ENCODE peak calls at places on chromosomes 1 and 21, in five cellular contexts. F is stomach, E is ovary, D is heart left ventricle, S is heart right ventricle. H is an unnamed sample.

GRCh38 chr1:237018896-237019295 is 14.7 kb upstream of the MT1HL1 start:
- DNase-seq in F (no peak), E (no peak), D (no peak), S (no peak), H (no peak)

GRCh38 chr1:25774921-25775774 is 24.8 kb upstream of the SELENON start:
- DNase-seq in F (no peak), E (no peak), D (no peak), S (no peak), H (no peak)

GRCh38 chr1:183052861-183053260 is 29.6 kb downstream of the LAMC1 start:
- DNase-seq in F (no peak), E (no peak), D (no peak), S (no peak), H (no peak)

GRCh38 chr1:27350673-27351540 is 9.1 kb downstream of the SYTL1 start:
- DNase-seq in F (no peak), E (peak; percentile 45), D (no peak), S (peak; percentile 70), H (peak; percentile 65)

GRCh38 chr1:204624631-204625216 is 60.8 kb downstream of the LRRN2 start:
- DNase-seq in F (no peak), E (no peak), D (no peak), S (no peak), H (no peak)

GRCh38 chr1:184427722-184428121 is 40.9 kb downstream of the C1orf21 start:
- DNase-seq in F (no peak), E (no peak), D (no peak), S (no peak), H (peak; percentile 9)

GRCh38 chr1:201461193-201461657 is 7.8 kb downstream of the PHLDA3 start:
- DNase-seq in F (peak; percentile 61), E (no peak), D (no peak), S (no peak), H (peak; percentile 57)

GRCh38 chr21:26177741-26178452 is 7.3 kb upstream of the APP start:
- DNase-seq in F (no peak), E (no peak), D (no peak), S (no peak), H (no peak)

GRCh38 chr1:204419064-204419403 is 7.4 kb upstream of the PPP1R15B start:
- DNase-seq in F (no peak), E (no peak), D (no peak), S (no peak), H (no peak)

GRCh38 chr1:66550243-66550642 is 16.3 kb downstream of the SGIP1 start:
- DNase-seq in F (no peak), E (no peak), D (no peak), S (no peak), H (no peak)

GRCh38 chr1:40887652-40888051 is 25.5 kb upstream of the CITED4 start:
- DNase-seq in F (no peak), E (no peak), D (no peak), S (no peak), H (no peak)

GRCh38 chr1:178344513-178345077 is 152.2 kb downstream of the CLEC20A start:
- DNase-seq in F (no peak), E (no peak), D (no peak), S (peak; percentile 29), H (no peak)

GRCh38 chr1:90613371-90613770 is 103.7 kb downstream of the BARHL2 start:
- DNase-seq in F (no peak), E (no peak), D (no peak), S (no peak), H (no peak)

DNA sequence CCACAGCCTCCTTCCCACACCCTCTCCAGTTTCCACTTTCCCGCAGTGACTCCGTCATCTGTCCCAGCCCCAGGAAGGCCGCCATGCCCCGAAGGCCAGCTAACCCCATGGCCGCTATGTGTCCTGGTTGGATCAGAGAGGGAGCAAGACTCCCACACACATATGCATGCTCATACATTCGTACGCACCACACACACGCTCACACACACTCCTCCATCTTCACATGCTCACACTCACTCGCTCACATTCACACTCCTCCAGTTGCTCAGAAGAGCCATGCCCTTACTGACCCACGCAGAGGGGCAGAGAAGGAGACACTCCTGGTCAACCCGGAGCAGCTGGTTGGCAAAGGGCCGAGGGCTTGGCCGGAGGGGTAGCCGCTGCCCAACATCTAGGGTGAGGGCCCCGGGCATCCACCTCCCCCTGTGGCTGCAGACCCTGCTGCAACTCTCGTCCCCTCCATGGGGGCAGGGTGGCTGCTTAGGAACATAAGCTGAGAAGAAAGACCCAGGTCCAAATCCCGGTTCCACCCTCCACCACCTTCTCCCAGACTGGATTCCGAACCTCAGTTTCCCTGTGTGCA is 122.3 kb upstream of the SLC25A33 start:
- DNase-seq in F (no peak), E (no peak), D (no peak), S (no peak), H (no peak)
- H3K4me1 ChIP-seq in F (peaks cover 31% of the 10 kb centered on the region), E (peaks cover 21% of the 10 kb centered on the region), D (peaks cover 16% of the 10 kb centered on the region), S (peaks cover 24% of the 10 kb centered on the region), H (peaks cover 26% of the 10 kb centered on the region)

GRCh38 chr1:8523641-8524206 is 205.8 kb downstream of the SLC45A1 start:
- DNase-seq in F (no peak), E (no peak), D (no peak), S (no peak), H (no peak)
- H3K27ac ChIP-seq in F (no peak overlapping the region), E (no peak overlapping the region), D (peak overlapping the region; percentile 90), S (no peak overlapping the region), H (peak overlapping the region; percentile 86)

GRCh38 chr1:86778510-86779218 is 74.3 kb downstream of the SH3GLB1 start:
- DNase-seq in F (no peak), E (no peak), D (no peak), S (no peak), H (no peak)

GRCh38 chr1:86776108-86776507 is 71.7 kb downstream of the SH3GLB1 start:
- DNase-seq in F (no peak), E (no peak), D (no peak), S (no peak), H (no peak)

GRCh38 chr1:86773331-86774288 is 69.2 kb downstream of the SH3GLB1 start:
- DNase-seq in F (no peak), E (no peak), D (no peak), S (no peak), H (no peak)

GRCh38 chr1:86774305-86775304 is 70.2 kb downstream of the SH3GLB1 start:
- DNase-seq in F (peak; percentile 41), E (peak; percentile 19), D (peak; percentile 73), S (peak; percentile 71), H (no peak)

DNA sequence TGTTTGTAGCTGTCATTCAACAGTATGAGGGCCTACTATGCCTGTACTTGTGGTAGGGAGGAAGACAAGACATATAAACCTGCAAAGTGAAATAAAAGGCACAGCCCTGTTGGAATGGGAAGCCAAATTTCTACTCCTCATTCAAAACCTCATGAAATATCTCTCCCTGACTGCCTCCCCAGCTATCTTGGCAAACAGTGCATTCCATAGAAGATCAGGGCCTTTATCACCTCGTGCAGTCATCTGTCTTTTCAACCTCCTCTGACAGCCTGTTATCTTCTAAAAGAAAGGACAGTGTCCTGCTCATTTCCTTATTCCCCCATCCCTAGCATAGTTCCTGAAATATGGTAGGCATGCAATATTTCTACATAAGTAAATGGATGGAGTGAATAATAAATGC is 71.0 kb downstream of the SH3GLB1 start:
- DNase-seq in F (no peak), E (no peak), D (no peak), S (no peak), H (no peak)
- H3K4me1 ChIP-seq in F (peaks cover 41% of the 10 kb centered on the region), E (peaks cover 4% of the 10 kb centered on the region), D (peaks cover 42% of the 10 kb centered on the region), S (peaks cover 22% of the 10 kb centered on the region), H (peaks cover 3% of the 10 kb centered on the region)

GRCh38 chr1:36988311-36988710 is 46.0 kb downstream of the GRIK3 start:
- DNase-seq in F (no peak), E (peak; percentile 17), D (no peak), S (no peak), H (peak; percentile 17)

GRCh38 chr1:36988741-36989193 is 45.5 kb downstream of the GRIK3 start:
- DNase-seq in F (no peak), E (no peak), D (no peak), S (no peak), H (no peak)

GRCh38 chr1:36987276-36987675 is 47.0 kb downstream of the GRIK3 start:
- DNase-seq in F (no peak), E (no peak), D (no peak), S (no peak), H (no peak)

GRCh38 chr1:36990928-36991327 is 43.4 kb downstream of the GRIK3 start:
- DNase-seq in F (no peak), E (no peak), D (no peak), S (no peak), H (no peak)

GRCh38 chr1:36989260-36989659 is 45.1 kb downstream of the GRIK3 start:
- DNase-seq in F (no peak), E (peak; percentile 11), D (no peak), S (no peak), H (no peak)
- H3K27ac ChIP-seq in F (no peak overlapping the region), E (peak overlapping the region; percentile 33), D (no peak overlapping the region), S (no peak overlapping the region), H (no peak overlapping the region)